ENCODE peak calls at places on chromosomes 3 and 15, in seven cellular contexts. V is mucosa of gallbladder; U is pulmonary artery endothelial cell; N is fibroblast of the conjunctiva; Q is stimulated activated CD8-positive, alpha-beta memory T cell treated with anti-CD3 and anti-CD28 coated beads, Interleukin-12 subunit alpha, Interleukin-12 subunit beta, amount 100 ng/mL, for 1 hour; C is C1 segment of cervical spinal cord; D is CD8-positive, alpha-beta memory T cell. Z is an unnamed sample.

GRCh38 chr3:8593022-8593817 is 51.4 kb downstream of the SSUH2 start:
- DNase-seq in N (no peak), Q (no peak), D (no peak), U (no peak), C (no peak), V (no peak), Z (no peak)

GRCh38 chr15:94297543-94297942 is 66.2 kb downstream of the MCTP2 start:
- DNase-seq in Q (no peak), C (no peak), D (no peak), N (no peak), V (no peak), U (no peak), Z (no peak)

GRCh38 chr3:32421991-32422859 is 30.6 kb downstream of the CMTM7 start:
- DNase-seq in C (peak; percentile 34), Q (no peak), N (peak; percentile 80), U (peak; percentile 84), V (peak; percentile 93), D (no peak), Z (no peak)

GRCh38 chr3:130894873-130895330 is 1.0 kb downstream of the ATP2C1 start:
- DNase-seq in Q (no peak), U (no peak), V (no peak), N (no peak), D (no peak), C (no peak), Z (no peak)

GRCh38 chr3:134348524-134348923 is 25.7 kb downstream of the AMOTL2 start:
- DNase-seq in C (no peak), N (no peak), Q (no peak), U (no peak), D (no peak), V (no peak), Z (no peak)

GRCh38 chr3:632571-633170 is 436.1 kb downstream of the CHL1 start:
- DNase-seq in D (no peak), N (peak; percentile 43), U (no peak), V (peak; percentile 43), C (peak; percentile 14), Q (no peak), Z (no peak)

GRCh38 chr15:58856090-58856489 is 77.4 kb downstream of the SLTM start:
- DNase-seq in D (no peak), U (no peak), N (no peak), C (no peak), V (no peak), Q (no peak), Z (no peak)

GRCh38 chr15:101068961-101069734 is 150.0 kb downstream of the LRRK1 start:
- DNase-seq in U (no peak), D (no peak), Q (no peak), C (no peak), V (peak; percentile 28), N (no peak), Z (no peak)

GRCh38 chr15:33206366-33206765 is 11.9 kb upstream of the FMN1 start:
- DNase-seq in U (no peak), N (no peak), Q (no peak), C (no peak), D (no peak), V (no peak), Z (no peak)

GRCh38 chr3:4271834-4272233 is 31.3 kb upstream of the SETMAR start:
- DNase-seq in Q (no peak), C (no peak), D (no peak), U (no peak), N (peak; percentile 29), V (no peak), Z (no peak)

GRCh38 chr15:75199347-75199976 is 2.2 kb upstream of the C15orf39 start:
- DNase-seq in Q (no peak), V (no peak), N (no peak), U (no peak), C (no peak), D (no peak), Z (no peak)

GRCh38 chr3:100702082-100703014 is 6.9 kb upstream of the TFG start:
- DNase-seq in Q (no peak), N (no peak), C (no peak), U (no peak), V (no peak), D (no peak), Z (no peak)

GRCh38 chr3:174541708-174542107 is 317.4 kb upstream of the NAALADL2 start:
- DNase-seq in D (no peak), N (no peak), C (no peak), V (no peak), Q (no peak), U (no peak), Z (no peak)

GRCh38 chr3:189588818-189589569 is 42.2 kb upstream of the TP63 start:
- DNase-seq in Q (no peak), D (no peak), N (no peak), U (no peak), C (no peak), V (peak; percentile 55), Z (no peak)

GRCh38 chr15:31439328-31439727 is 112.7 kb downstream of the KLF13 start:
- DNase-seq in U (no peak), V (no peak), N (no peak), C (no peak), Q (no peak), D (no peak), Z (no peak)

GRCh38 chr15:75532413-75533250 is 46.5 kb downstream of the PTPN9 start:
- DNase-seq in N (peak; percentile 72), Q (no peak), U (peak; percentile 69), V (peak; percentile 67), C (no peak), D (no peak), Z (no peak)

GRCh38 chr3:126114406-126115386 is 30.8 kb upstream of the SLC41A3 start:
- DNase-seq in N (no peak), U (no peak), C (no peak), V (no peak), D (no peak), Q (no peak), Z (no peak)

GRCh38 chr15:74504418-74504817 is 36.6 kb upstream of the ARID3B start:
- DNase-seq in V (no peak), N (no peak), C (no peak), Q (no peak), U (no peak), D (no peak), Z (no peak)

GRCh38 chr3:48486952-48487351 is 17.0 kb downstream of the SHISA5 start:
- DNase-seq in U (no peak), V (no peak), Q (no peak), D (no peak), C (no peak), N (no peak), Z (no peak)

GRCh38 chr3:176663376-176663775 is 533.9 kb downstream of the TBL1XR1 start:
- DNase-seq in V (no peak), U (peak; percentile 30), D (no peak), C (no peak), N (no peak), Q (no peak), Z (no peak)

GRCh38 chr15:34650177-34650576 is 66.7 kb upstream of the GOLGA8B start:
- DNase-seq in Q (no peak), D (no peak), V (no peak), C (no peak), N (no peak), U (no peak), Z (no peak)

GRCh38 chr3:123419156-123419849 is 29.6 kb downstream of the ADCY5 start:
- DNase-seq in D (no peak), V (no peak), U (no peak), Q (no peak), N (no peak), C (no peak), Z (no peak)

GRCh38 chr3:11077466-11077865 is 76.8 kb upstream of the HRH1 start:
- DNase-seq in Q (no peak), D (no peak), U (no peak), V (no peak), C (no peak), N (peak; percentile 13), Z (no peak)

GRCh38 chr3:40196966-40197365 is 112.5 kb upstream of the EIF1B start:
- DNase-seq in U (no peak), Q (no peak), D (no peak), C (no peak), V (no peak), N (no peak), Z (no peak)

GRCh38 chr15:52154896-52155865 is 36.0 kb downstream of the GNB5 start:
- DNase-seq in V (no peak), N (no peak), Q (no peak), U (no peak), D (no peak), C (no peak), Z (no peak)

GRCh38 chr3:107124885-107125284 is 252.4 kb upstream of the CCDC54 start:
- DNase-seq in N (peak; percentile 13), D (no peak), C (no peak), V (no peak), U (no peak), Q (no peak), Z (no peak)

GRCh38 chr15:98840010-98840409 is 167.6 kb downstream of the PGPEP1L start:
- DNase-seq in V (no peak), U (no peak), C (no peak), Q (no peak), D (no peak), N (no peak), Z (no peak)

GRCh38 chr15:82132742-82133141 is 86.9 kb upstream of the MEX3B start:
- DNase-seq in N (peak; percentile 55), Q (no peak), D (no peak), V (no peak), U (no peak), C (no peak), Z (no peak)

GRCh38 chr3:127889461-127889863 is 25.6 kb upstream of the KBTBD12 start:
- DNase-seq in D (no peak), Q (no peak), V (no peak), N (peak; percentile 18), C (no peak), U (no peak), Z (no peak)

GRCh38 chr3:113658107-113658506 is 38.3 kb downstream of the USF3 start:
- DNase-seq in N (no peak), D (no peak), V (no peak), U (no peak), C (no peak), Q (no peak), Z (no peak)

GRCh38 chr15:98567951-98568350 is 80.4 kb upstream of the IGF1R start:
- DNase-seq in U (no peak), D (no peak), V (no peak), C (no peak), N (no peak), Q (no peak), Z (no peak)

GRCh38 chr15:69116391-69116790 is 44.0 kb upstream of the GLCE start:
- DNase-seq in N (no peak), U (no peak), D (no peak), V (no peak), C (no peak), Q (no peak), Z (no peak)

GRCh38 chr15:90598053-90598577 is 68.4 kb downstream of the CRTC3 start:
- DNase-seq in N (no peak), D (no peak), U (no peak), V (peak; percentile 73), C (peak; percentile 48), Q (no peak), Z (no peak)

GRCh38 chr15:81877533-81878227 is 168.1 kb downstream of the MEX3B start:
- DNase-seq in V (no peak), Q (no peak), C (no peak), D (no peak), U (no peak), N (no peak), Z (no peak)

GRCh38 chr3:183823963-183824362 is 1.4 kb downstream of the MAP6D1 start:
- DNase-seq in U (no peak), N (no peak), Q (no peak), C (no peak), D (no peak), V (no peak), Z (no peak)

GRCh38 chr3:100306695-100307094 is 27.9 kb upstream of the NIT2 start:
- DNase-seq in C (no peak), Q (no peak), D (no peak), N (no peak), U (no peak), V (no peak), Z (no peak)

GRCh38 chr15:90004671-90005070 is 3.5 kb downstream of the ZNF710 start:
- DNase-seq in Q (no peak), C (no peak), V (no peak), N (peak; percentile 78), D (no peak), U (peak; percentile 22), Z (no peak)

GRCh38 chr3:22175899-22176298 is 424.9 kb upstream of the ZNF385D start:
- DNase-seq in Q (no peak), C (no peak), N (no peak), U (no peak), D (no peak), V (no peak), Z (no peak)